ENCODE peak calls at places on chromosomes 12 and 14, in five cellular contexts. H, D, Q, Y and O are unnamed samples.

GRCh38 chr12:132925597-132926416 is 30.3 kb downstream of the ZNF605 start:
- DNase-seq in Y (no peak), D (no peak), H (no peak), Q (no peak), O (no peak)

GRCh38 chr12:4278582-4278939 is 5.0 kb downstream of the CCND2 start:
- DNase-seq in H (no peak), Y (peak; percentile 61), Q (no peak), D (no peak), O (no peak)

GRCh38 chr12:105109465-105110212 is 2.1 kb downstream of the WASHC4 start:
- DNase-seq in H (no peak), D (peak; percentile 48), Q (no peak), Y (no peak), O (no peak)

GRCh38 chr12:44847888-44848770 is 28.0 kb downstream of the NELL2 start:
- DNase-seq in D (no peak), H (no peak), Q (no peak), Y (no peak), O (no peak)

GRCh38 chr12:52390739-52391617 is 5.5 kb upstream of the KRT84 start:
- DNase-seq in D (peak; percentile 13), H (no peak), Y (no peak), Q (no peak), O (no peak)

GRCh38 chr14:104094709-104095425 is 9.4 kb downstream of the ASPG start:
- DNase-seq in Q (peak; percentile 90), D (no peak), H (peak; percentile 73), Y (peak; percentile 39), O (no peak)

GRCh38 chr12:5785601-5786000 is 159.5 kb downstream of the ANO2 start:
- DNase-seq in D (no peak), H (no peak), Y (no peak), Q (no peak), O (no peak)

GRCh38 chr14:104130974-104131651 is 7.3 kb upstream of the KIF26A start:
- DNase-seq in D (peak; percentile 1), Y (peak; percentile 18), H (peak; percentile 22), Q (peak; percentile 67), O (peak; percentile 64)

GRCh38 chr12:44581642-44582242 is 294.4 kb downstream of the NELL2 start:
- DNase-seq in D (no peak), Y (no peak), H (no peak), Q (no peak), O (no peak)

GRCh38 chr12:24561411-24561871 is 387.5 kb downstream of the BCAT1 start:
- DNase-seq in H (no peak), D (peak; percentile 65), Y (no peak), Q (no peak), O (no peak)

GRCh38 chr12:11014234-11014633 is 8.2 kb downstream of the TAS2R19 start:
- DNase-seq in Q (no peak), H (no peak), Y (no peak), D (peak; percentile 64), O (no peak)

GRCh38 chr14:60621386-60621785 is 27.9 kb downstream of the SIX1 start:
- DNase-seq in H (no peak), Y (no peak), Q (no peak), D (no peak), O (no peak)

GRCh38 chr12:116771651-116772050 is 33.5 kb downstream of the RNFT2 start:
- DNase-seq in Q (no peak), D (peak; percentile 8), H (no peak), Y (no peak), O (no peak)

GRCh38 chr14:58428011-58428807 is 690 bp downstream of the KIAA0586 start:
- DNase-seq in Q (no peak), Y (no peak), D (peak; percentile 63), H (no peak), O (no peak)

GRCh38 chr14:105497671-105498429 is 6.8 kb downstream of the TEDC1 start:
- DNase-seq in D (no peak), Q (peak; percentile 67), Y (peak; percentile 15), H (no peak), O (peak; percentile 74)

GRCh38 chr14:70881549-70882174 is 25.6 kb upstream of the PCNX1 start:
- DNase-seq in D (no peak), Q (no peak), Y (no peak), H (no peak), O (no peak)

GRCh38 chr14:95597784-95598204 is 62.9 kb downstream of the GLRX5 start:
- DNase-seq in Y (no peak), D (peak; percentile 43), H (no peak), Q (no peak), O (no peak)

GRCh38 chr12:132259872-132260695 is 69.3 kb downstream of the GALNT9 start:
- DNase-seq in Y (no peak), Q (no peak), D (no peak), H (no peak), O (no peak)

GRCh38 chr12:107760207-107760816 is 625 bp downstream of the PRDM4 start:
- DNase-seq in Y (peak; percentile 31), H (no peak), D (peak; percentile 12), Q (no peak), O (no peak)

GRCh38 chr12:7282844-7283243 is 21.0 kb upstream of the ACSM4 start:
- DNase-seq in H (no peak), D (no peak), Q (no peak), Y (no peak), O (no peak)

GRCh38 chr12:67944093-67944492 is 45.2 kb upstream of the IFNG-AS1 start:
- DNase-seq in D (no peak), Q (no peak), Y (no peak), H (no peak), O (no peak)

GRCh38 chr14:23376477-23377200 is at the start of gene CMTM5:
- DNase-seq in Q (peak; percentile 81), Y (no peak), H (no peak), D (no peak), O (no peak)

GRCh38 chr12:104064842-104065441 is 611 bp downstream of the HCFC2 start:
- DNase-seq in Q (no peak), H (no peak), Y (peak; percentile 20), D (no peak), O (no peak)